ENCODE peak calls at places on chromosome 21, in nine cellular contexts. One of them, this sample, is unnamed.

GRCh38 chr21:25891596-25891995 is 156.8 kb downstream of the GABPA start:
- DNase-seq in upper lobe of right lung: no peak
- DNase-seq in ovary: no peak
- DNase-seq in OCI-LY7: no peak
- DNase-seq in fibroblast of lung: no peak
- DNase-seq in BJ: no peak
- DNase-seq in left ventricle myocardium inferior: no peak
- DNase-seq in AG10803: no peak
- DNase-seq in AG04450: no peak
- DNase-seq in this sample: no peak

GRCh38 chr21:37700641-37701202 is 215.5 kb downstream of the KCNJ6 start:
- DNase-seq in upper lobe of right lung: no peak
- DNase-seq in ovary: no peak
- DNase-seq in OCI-LY7: peak; percentile 90
- DNase-seq in fibroblast of lung: peak; percentile 80
- DNase-seq in BJ: no peak
- DNase-seq in left ventricle myocardium inferior: no peak
- DNase-seq in AG10803: peak; percentile 82
- DNase-seq in AG04450: peak; percentile 61
- DNase-seq in this sample: peak; percentile 82

GRCh38 chr21:44013380-44014088 is 1.4 kb downstream of the TRAPPC10 start:
- DNase-seq in upper lobe of right lung: no peak
- DNase-seq in ovary: no peak
- DNase-seq in OCI-LY7: peak; percentile 56
- DNase-seq in fibroblast of lung: no peak
- DNase-seq in BJ: no peak
- DNase-seq in left ventricle myocardium inferior: no peak
- DNase-seq in AG10803: peak; percentile 8
- DNase-seq in AG04450: no peak
- DNase-seq in this sample: peak; percentile 25

GRCh38 chr21:25881524-25882376 is 147.0 kb downstream of the GABPA start:
- DNase-seq in upper lobe of right lung: peak; percentile 77
- DNase-seq in ovary: peak; percentile 39
- DNase-seq in OCI-LY7: peak; percentile 62
- DNase-seq in fibroblast of lung: peak; percentile 41
- DNase-seq in BJ: no peak
- DNase-seq in left ventricle myocardium inferior: peak; percentile 53
- DNase-seq in AG10803: peak; percentile 53
- DNase-seq in AG04450: peak; percentile 16
- DNase-seq in this sample: peak; percentile 62

GRCh38 chr21:43590220-43590619 is 69.1 kb downstream of the HSF2BP start:
- DNase-seq in upper lobe of right lung: no peak
- DNase-seq in ovary: no peak
- DNase-seq in OCI-LY7: no peak
- DNase-seq in fibroblast of lung: peak; percentile 80
- DNase-seq in BJ: no peak
- DNase-seq in left ventricle myocardium inferior: no peak
- DNase-seq in AG10803: peak; percentile 68
- DNase-seq in AG04450: no peak
- DNase-seq in this sample: peak; percentile 93

GRCh38 chr21:39048574-39048973 is 134.7 kb downstream of the PSMG1 start:
- DNase-seq in upper lobe of right lung: no peak
- DNase-seq in ovary: no peak
- DNase-seq in OCI-LY7: no peak
- DNase-seq in fibroblast of lung: peak; percentile 71
- DNase-seq in BJ: no peak
- DNase-seq in left ventricle myocardium inferior: no peak
- DNase-seq in AG10803: peak; percentile 25
- DNase-seq in AG04450: no peak
- DNase-seq in this sample: peak; percentile 95

GRCh38 chr21:27649323-27649722 is 682.4 kb upstream of the ADAMTS5 start:
- DNase-seq in upper lobe of right lung: no peak
- DNase-seq in ovary: no peak
- DNase-seq in OCI-LY7: no peak
- DNase-seq in fibroblast of lung: peak; percentile 88
- DNase-seq in BJ: peak; percentile 66
- DNase-seq in left ventricle myocardium inferior: no peak
- DNase-seq in AG10803: peak; percentile 90
- DNase-seq in AG04450: peak; percentile 61
- DNase-seq in this sample: peak; percentile 93

GRCh38 chr21:45293214-45293725 is 5.6 kb upstream of the POFUT2 start:
- DNase-seq in upper lobe of right lung: peak; percentile 67
- DNase-seq in ovary: peak; percentile 43
- DNase-seq in OCI-LY7: no peak
- DNase-seq in fibroblast of lung: no peak
- DNase-seq in BJ: no peak
- DNase-seq in left ventricle myocardium inferior: no peak
- DNase-seq in AG10803: peak; percentile 48
- DNase-seq in AG04450: no peak
- DNase-seq in this sample: no peak

GRCh38 chr21:44999428-44999971 is 59.7 kb downstream of the SLX9 start:
- DNase-seq in upper lobe of right lung: no peak
- DNase-seq in ovary: no peak
- DNase-seq in OCI-LY7: no peak
- DNase-seq in fibroblast of lung: no peak
- DNase-seq in BJ: no peak
- DNase-seq in left ventricle myocardium inferior: no peak
- DNase-seq in AG10803: no peak
- DNase-seq in AG04450: no peak
- DNase-seq in this sample: no peak

GRCh38 chr21:44089001-44089911 is 17.9 kb upstream of the PWP2 start:
- DNase-seq in upper lobe of right lung: peak; percentile 30
- DNase-seq in ovary: no peak
- DNase-seq in OCI-LY7: peak; percentile 70
- DNase-seq in fibroblast of lung: no peak
- DNase-seq in BJ: no peak
- DNase-seq in left ventricle myocardium inferior: no peak
- DNase-seq in AG10803: no peak
- DNase-seq in AG04450: no peak
- DNase-seq in this sample: no peak

GRCh38 chr21:20996421-20997307 is 1.5 kb upstream of the NCAM2 start:
- DNase-seq in upper lobe of right lung: no peak
- DNase-seq in ovary: no peak
- DNase-seq in OCI-LY7: no peak
- DNase-seq in fibroblast of lung: peak; percentile 70
- DNase-seq in BJ: no peak
- DNase-seq in left ventricle myocardium inferior: no peak
- DNase-seq in AG10803: peak; percentile 4
- DNase-seq in AG04450: no peak
- DNase-seq in this sample: no peak

GRCh38 chr21:28142692-28143091 is 850.0 kb downstream of the LTN1 start:
- DNase-seq in upper lobe of right lung: no peak
- DNase-seq in ovary: no peak
- DNase-seq in OCI-LY7: no peak
- DNase-seq in fibroblast of lung: peak; percentile 70
- DNase-seq in BJ: peak; percentile 34
- DNase-seq in left ventricle myocardium inferior: no peak
- DNase-seq in AG10803: peak; percentile 67
- DNase-seq in AG04450: peak; percentile 68
- DNase-seq in this sample: peak; percentile 82

GRCh38 chr21:45209046-45209445 is 78.6 kb downstream of the POFUT2 start:
- DNase-seq in upper lobe of right lung: no peak
- DNase-seq in ovary: no peak
- DNase-seq in OCI-LY7: no peak
- DNase-seq in fibroblast of lung: peak; percentile 69
- DNase-seq in BJ: peak; percentile 26
- DNase-seq in left ventricle myocardium inferior: no peak
- DNase-seq in AG10803: peak; percentile 54
- DNase-seq in AG04450: peak; percentile 55
- DNase-seq in this sample: peak; percentile 16

GRCh38 chr21:38910390-38911008 is 104.8 kb downstream of the ETS2 start:
- DNase-seq in upper lobe of right lung: no peak
- DNase-seq in ovary: no peak
- DNase-seq in OCI-LY7: no peak
- DNase-seq in fibroblast of lung: no peak
- DNase-seq in BJ: no peak
- DNase-seq in left ventricle myocardium inferior: no peak
- DNase-seq in AG10803: no peak
- DNase-seq in AG04450: no peak
- DNase-seq in this sample: peak; percentile 92

GRCh38 chr21:25199944-25200343 is 407.3 kb downstream of the MRPL39 start:
- DNase-seq in upper lobe of right lung: no peak
- DNase-seq in ovary: no peak
- DNase-seq in OCI-LY7: no peak
- DNase-seq in fibroblast of lung: no peak
- DNase-seq in BJ: no peak
- DNase-seq in left ventricle myocardium inferior: no peak
- DNase-seq in AG10803: no peak
- DNase-seq in AG04450: no peak
- DNase-seq in this sample: no peak

GRCh38 chr21:37373539-37373938 is 7.0 kb downstream of the DYRK1A start:
- DNase-seq in upper lobe of right lung: no peak
- DNase-seq in ovary: no peak
- DNase-seq in OCI-LY7: no peak
- DNase-seq in fibroblast of lung: no peak
- DNase-seq in BJ: no peak
- DNase-seq in left ventricle myocardium inferior: no peak
- DNase-seq in AG10803: no peak
- DNase-seq in AG04450: no peak
- DNase-seq in this sample: peak; percentile 34

GRCh38 chr21:29501451-29501850 is 202.7 kb downstream of the BACH1 start:
- DNase-seq in upper lobe of right lung: no peak
- DNase-seq in ovary: no peak
- DNase-seq in OCI-LY7: no peak
- DNase-seq in fibroblast of lung: peak; percentile 65
- DNase-seq in BJ: peak; percentile 44
- DNase-seq in left ventricle myocardium inferior: no peak
- DNase-seq in AG10803: peak; percentile 36
- DNase-seq in AG04450: peak; percentile 32
- DNase-seq in this sample: no peak

GRCh38 chr21:29504751-29505321 is 206.1 kb downstream of the BACH1 start:
- DNase-seq in upper lobe of right lung: no peak
- DNase-seq in ovary: no peak
- DNase-seq in OCI-LY7: no peak
- DNase-seq in fibroblast of lung: peak; percentile 90
- DNase-seq in BJ: no peak
- DNase-seq in left ventricle myocardium inferior: no peak
- DNase-seq in AG10803: peak; percentile 55
- DNase-seq in AG04450: peak; percentile 8
- DNase-seq in this sample: peak; percentile 56

GRCh38 chr21:29499229-29499628 is 200.5 kb downstream of the BACH1 start:
- DNase-seq in upper lobe of right lung: no peak
- DNase-seq in ovary: no peak
- DNase-seq in OCI-LY7: no peak
- DNase-seq in fibroblast of lung: no peak
- DNase-seq in BJ: no peak
- DNase-seq in left ventricle myocardium inferior: no peak
- DNase-seq in AG10803: no peak
- DNase-seq in AG04450: no peak
- DNase-seq in this sample: no peak

GRCh38 chr21:29496337-29496736 is 197.6 kb downstream of the BACH1 start:
- DNase-seq in upper lobe of right lung: no peak
- DNase-seq in ovary: no peak
- DNase-seq in OCI-LY7: no peak
- DNase-seq in fibroblast of lung: no peak
- DNase-seq in BJ: no peak
- DNase-seq in left ventricle myocardium inferior: no peak
- DNase-seq in AG10803: no peak
- DNase-seq in AG04450: no peak
- DNase-seq in this sample: no peak

GRCh38 chr21:29499734-29500343 is 201.1 kb downstream of the BACH1 start:
- DNase-seq in upper lobe of right lung: no peak
- DNase-seq in ovary: no peak
- DNase-seq in OCI-LY7: no peak
- DNase-seq in fibroblast of lung: peak; percentile 13
- DNase-seq in BJ: no peak
- DNase-seq in left ventricle myocardium inferior: no peak
- DNase-seq in AG10803: peak; percentile 29
- DNase-seq in AG04450: no peak
- DNase-seq in this sample: peak; percentile 57
- TF ChIP-seq CTCF in upper lobe of right lung: peak; percentile 40
- TF ChIP-seq CTCF in ovary: no peak
- TF ChIP-seq CTCF in OCI-LY7: peak; percentile 75
- TF ChIP-seq CTCF in fibroblast of lung: peak; percentile 38
- TF ChIP-seq CTCF in BJ: peak; percentile 52
- TF ChIP-seq CTCF in left ventricle myocardium inferior: peak; percentile 52
- TF ChIP-seq CTCF in AG10803: peak; percentile 55
- TF ChIP-seq CTCF in AG04450: peak; percentile 42
- TF ChIP-seq CTCF in this sample: peak; percentile 64

DNA sequence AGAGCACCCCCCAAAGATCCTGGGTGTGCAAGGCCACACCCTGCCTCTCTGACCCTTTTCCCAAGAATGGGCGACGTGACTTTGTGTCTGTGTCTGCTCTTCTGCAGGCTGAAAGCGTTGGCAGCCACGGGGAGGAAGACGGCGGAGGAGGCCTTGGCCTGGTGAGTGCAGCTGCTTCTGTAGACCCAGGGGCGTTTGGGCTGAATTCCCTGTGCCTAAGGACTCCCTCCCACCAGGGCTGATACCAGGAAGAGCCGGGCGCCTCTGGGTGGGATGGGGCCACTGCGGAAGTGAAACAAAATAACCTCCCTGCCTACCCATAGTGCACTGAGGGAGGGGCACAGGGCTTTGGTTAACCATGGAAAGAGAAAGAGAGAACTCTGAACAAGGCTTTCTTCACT is 2.5 kb downstream of the UBASH3A start:
- DNase-seq in upper lobe of right lung: peak; percentile 39
- DNase-seq in ovary: no peak
- DNase-seq in OCI-LY7: peak; percentile 13
- DNase-seq in fibroblast of lung: no peak
- DNase-seq in BJ: no peak
- DNase-seq in left ventricle myocardium inferior: no peak
- DNase-seq in AG10803: no peak
- DNase-seq in AG04450: no peak
- DNase-seq in this sample: no peak
- H3K4me3 ChIP-seq in upper lobe of right lung: peak overlapping the region; percentile 34
- H3K4me3 ChIP-seq in ovary: no peak overlapping the region
- H3K4me3 ChIP-seq in OCI-LY7: no peak overlapping the region
- H3K4me3 ChIP-seq in fibroblast of lung: no peak overlapping the region
- H3K4me3 ChIP-seq in BJ: no peak overlapping the region
- H3K4me3 ChIP-seq in left ventricle myocardium inferior: no peak overlapping the region
- H3K4me3 ChIP-seq in AG10803: no peak overlapping the region
- H3K4me3 ChIP-seq in AG04450: no peak overlapping the region
- H3K4me3 ChIP-seq in this sample: no peak overlapping the region

DNA sequence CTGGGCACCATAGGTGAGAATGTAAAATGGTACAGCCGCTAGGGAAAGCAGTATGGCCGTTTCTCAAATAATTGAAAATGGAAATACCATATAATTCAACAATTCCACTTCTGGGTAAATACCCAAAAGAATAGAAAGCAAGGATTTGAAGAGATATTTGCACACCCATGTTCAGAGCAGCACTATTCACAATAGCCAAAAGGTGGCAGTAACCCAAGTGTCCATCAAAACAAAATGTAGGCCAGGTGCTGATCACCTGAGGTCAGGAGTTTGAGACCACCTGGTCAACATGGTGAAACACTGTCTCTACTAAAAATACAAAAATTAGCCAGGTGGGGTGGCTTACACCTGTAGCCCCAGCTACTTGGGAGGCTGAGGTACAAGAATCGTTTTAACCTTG is 62.1 kb downstream of the OLIG1 start:
- DNase-seq in upper lobe of right lung: no peak
- DNase-seq in ovary: no peak
- DNase-seq in OCI-LY7: peak; percentile 16
- DNase-seq in fibroblast of lung: no peak
- DNase-seq in BJ: no peak
- DNase-seq in left ventricle myocardium inferior: no peak
- DNase-seq in AG10803: no peak
- DNase-seq in AG04450: no peak
- DNase-seq in this sample: peak; percentile 10
- TF ChIP-seq CTCF in upper lobe of right lung: peak; percentile 15
- TF ChIP-seq CTCF in ovary: no peak
- TF ChIP-seq CTCF in OCI-LY7: peak; percentile 71
- TF ChIP-seq CTCF in fibroblast of lung: no peak
- TF ChIP-seq CTCF in BJ: no peak
- TF ChIP-seq CTCF in left ventricle myocardium inferior: peak; percentile 13
- TF ChIP-seq CTCF in AG10803: no peak
- TF ChIP-seq CTCF in AG04450: no peak
- TF ChIP-seq CTCF in this sample: peak; percentile 20

GRCh38 chr21:8991088-8991907 is 1530.1 kb upstream of the TPTE start:
- DNase-seq in upper lobe of right lung: no peak
- DNase-seq in ovary: no peak
- DNase-seq in OCI-LY7: no peak
- DNase-seq in fibroblast of lung: peak; percentile 59
- DNase-seq in BJ: no peak
- DNase-seq in left ventricle myocardium inferior: no peak
- DNase-seq in AG10803: no peak
- DNase-seq in AG04450: no peak
- DNase-seq in this sample: no peak
- H3K4me3 ChIP-seq in upper lobe of right lung: no peak overlapping the region
- H3K4me3 ChIP-seq in ovary: no peak overlapping the region
- H3K4me3 ChIP-seq in OCI-LY7: no peak overlapping the region
- H3K4me3 ChIP-seq in fibroblast of lung: no peak overlapping the region
- H3K4me3 ChIP-seq in BJ: no peak overlapping the region
- H3K4me3 ChIP-seq in left ventricle myocardium inferior: no peak overlapping the region
- H3K4me3 ChIP-seq in AG10803: no peak overlapping the region
- H3K4me3 ChIP-seq in AG04450: no peak overlapping the region
- H3K4me3 ChIP-seq in this sample: no peak overlapping the region

This sample was measured in epithelial cell of esophagus.